ENCODE peak calls at places on chromosomes 2 and 18, in four cellular contexts. K, H, N and W are unnamed samples.
A peak's percentile ranks its signal among the peaks of the same experiment; 100 is the strongest.

GRCh38 chr2:54859997-54860701 is 136.7 kb downstream of the EML6 start:
- DNase-seq in H (no peak), K (no peak), N (no peak), W (no peak)

GRCh38 chr18:49476664-49477411 is 10.2 kb downstream of the C18orf32 start:
- DNase-seq in K (no peak), N (no peak), H (no peak), W (no peak)

GRCh38 chr2:166365803-166366420 is 9.8 kb downstream of the SCN9A start:
- DNase-seq in K (no peak), H (no peak), N (no peak), W (no peak)

GRCh38 chr2:227607969-227608368 is 6.7 kb downstream of the SCYGR3 start:
- DNase-seq in K (no peak), N (no peak), H (no peak), W (no peak)

GRCh38 chr2:172931256-172931894 is 144.3 kb upstream of the MAP3K20 start:
- DNase-seq in K (no peak), H (peak; percentile 54), N (no peak), W (no peak)

GRCh38 chr18:78727057-78727739 is 252.4 kb upstream of the SALL3 start:
- DNase-seq in N (no peak), H (no peak), K (no peak), W (peak; percentile 67)

GRCh38 chr2:174561283-174562275 is 36.0 kb downstream of the WIPF1 start:
- DNase-seq in N (peak; percentile 51), H (peak; percentile 44), K (peak; percentile 83), W (peak; percentile 45)

GRCh38 chr2:133324150-133324561 is 244.1 kb downstream of the NCKAP5 start:
- DNase-seq in K (no peak), N (no peak), H (no peak), W (no peak)

GRCh38 chr2:160156084-160156483 is 44.0 kb downstream of the ITGB6 start:
- DNase-seq in K (no peak), N (no peak), H (peak; percentile 11), W (no peak)

GRCh38 chr2:156112323-156112722 is 220.2 kb downstream of the NR4A2 start:
- DNase-seq in K (no peak), N (no peak), H (no peak), W (no peak)

GRCh38 chr2:66839551-66840320 is 404.8 kb downstream of the MEIS1 start:
- DNase-seq in N (no peak), K (no peak), H (no peak), W (no peak)

GRCh38 chr18:56709463-56709862 is 58.3 kb downstream of the WDR7 start:
- DNase-seq in H (no peak), N (no peak), K (no peak), W (no peak)

GRCh38 chr18:74196220-74197119 is 48.1 kb downstream of the TIMM21 start:
- DNase-seq in H (peak; percentile 67), K (no peak), N (no peak), W (no peak)

GRCh38 chr2:238271061-238271554 is 17.3 kb downstream of the PER2 start:
- DNase-seq in H (no peak), K (peak; percentile 42), N (no peak), W (no peak)

GRCh38 chr2:183951636-183952035 is 646.7 kb upstream of the ZNF804A start:
- DNase-seq in K (no peak), N (no peak), H (no peak), W (no peak)

GRCh38 chr2:46351388-46352141 is 54.4 kb downstream of the EPAS1 start:
- DNase-seq in N (no peak), K (no peak), H (no peak), W (no peak)

GRCh38 chr2:128277961-128278681 is 40.5 kb downstream of the HS6ST1 start:
- DNase-seq in N (peak; percentile 5), H (no peak), K (peak; percentile 16), W (peak; percentile 81)

GRCh38 chr2:64995041-64995440 is 5.8 kb downstream of the SLC1A4 start:
- DNase-seq in K (no peak), N (no peak), H (no peak), W (no peak)

GRCh38 chr2:5203356-5203755 is 488.8 kb upstream of the SOX11 start:
- DNase-seq in H (peak; percentile 15), K (no peak), N (no peak), W (no peak)

GRCh38 chr2:151049746-151050145 is 211.9 kb downstream of the RBM43 start:
- DNase-seq in K (no peak), N (no peak), H (no peak), W (no peak)

GRCh38 chr18:80168982-80169381 is 59.9 kb downstream of the ADNP2 start:
- DNase-seq in N (no peak), H (no peak), K (no peak), W (no peak)

GRCh38 chr2:191501390-191502168 is 176.4 kb upstream of the NABP1 start:
- DNase-seq in H (no peak), K (no peak), N (no peak), W (no peak)

GRCh38 chr2:134235771-134236170 is 18.1 kb upstream of the MGAT5 start:
- DNase-seq in N (no peak), K (no peak), H (no peak), W (no peak)

GRCh38 chr2:71629273-71629672 is 175.9 kb downstream of the DYSF start:
- DNase-seq in H (no peak), K (no peak), N (no peak), W (no peak)

GRCh38 chr2:74199871-74200305 is 1.5 kb downstream of the MTHFD2 start:
- DNase-seq in N (no peak), H (peak; percentile 22), K (no peak), W (no peak)

GRCh38 chr18:35005963-35006577 is 35.1 kb upstream of the MAPRE2 start:
- DNase-seq in K (no peak), H (peak; percentile 67), N (no peak), W (no peak)

GRCh38 chr18:13570216-13570615 is 156.1 kb downstream of the FAM210A start:
- DNase-seq in K (no peak), N (no peak), H (no peak), W (peak; percentile 76)

GRCh38 chr18:27746241-27746640 is 430.7 kb downstream of the CDH2 start:
- DNase-seq in N (no peak), H (no peak), K (no peak), W (no peak)

GRCh38 chr18:56030060-56030459 is 442.1 kb upstream of the TCF4 start:
- DNase-seq in H (no peak), N (no peak), K (no peak), W (no peak)

GRCh38 chr2:120313695-120314615 is 32.0 kb upstream of the INHBB start:
- DNase-seq in H (no peak), K (no peak), N (no peak), W (peak; percentile 85)
- H3K4me3 ChIP-seq in H (no peak overlapping the region), K (peak overlapping the region; percentile 60), N (peak overlapping the region; percentile 50), W (no peak overlapping the region)

GRCh38 chr2:675982-676646 is 1.1 kb downstream of the TMEM18 start:
- DNase-seq in H (peak; percentile 80), N (peak; percentile 29), K (peak; percentile 73), W (peak; percentile 79)
- TF ChIP-seq CTCF in H (peak; percentile 47), N (peak; percentile 22), K (peak; percentile 34), W (no peak)

GRCh38 chr2:217685255-217685605 is 317.6 kb downstream of the TNS1 start:
- DNase-seq in K (peak; percentile 63), H (no peak), N (peak; percentile 78), W (peak; percentile 93)
- H3K4me3 ChIP-seq in K (no peak overlapping the region), H (no peak overlapping the region), N (no peak overlapping the region), W (no peak overlapping the region)

DNA sequence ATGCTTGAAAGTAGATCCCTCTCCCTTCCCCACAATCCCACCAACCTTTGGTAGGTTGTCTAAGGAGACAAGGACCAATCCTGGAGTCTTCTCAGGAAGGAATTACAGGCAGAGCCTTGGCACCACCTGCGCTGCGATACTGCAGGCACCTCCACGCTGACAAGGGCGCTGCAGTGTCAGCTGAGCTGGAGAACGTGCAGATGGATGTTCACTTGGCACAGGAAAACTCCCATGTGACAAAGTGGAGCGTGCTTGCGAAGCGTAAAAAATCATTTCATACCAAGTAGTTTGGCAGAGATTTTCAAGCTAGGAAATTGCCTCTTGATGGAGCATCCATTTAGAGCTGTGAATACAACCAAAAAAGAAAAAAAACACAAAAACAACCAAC is 37.9 kb downstream of the ACOXL start:
- DNase-seq in N (peak; percentile 49), H (peak; percentile 28), K (no peak), W (peak; percentile 19)
- TF ChIP-seq CTCF in N (no peak), H (no peak), K (no peak), W (no peak)

GRCh38 chr2:144834954-144835633 is 315.2 kb upstream of the ZEB2 start:
- DNase-seq in N (peak; percentile 12), K (no peak), H (no peak), W (no peak)
- H3K4me3 ChIP-seq in N (no peak overlapping the region), K (no peak overlapping the region), H (no peak overlapping the region), W (no peak overlapping the region)

DNA sequence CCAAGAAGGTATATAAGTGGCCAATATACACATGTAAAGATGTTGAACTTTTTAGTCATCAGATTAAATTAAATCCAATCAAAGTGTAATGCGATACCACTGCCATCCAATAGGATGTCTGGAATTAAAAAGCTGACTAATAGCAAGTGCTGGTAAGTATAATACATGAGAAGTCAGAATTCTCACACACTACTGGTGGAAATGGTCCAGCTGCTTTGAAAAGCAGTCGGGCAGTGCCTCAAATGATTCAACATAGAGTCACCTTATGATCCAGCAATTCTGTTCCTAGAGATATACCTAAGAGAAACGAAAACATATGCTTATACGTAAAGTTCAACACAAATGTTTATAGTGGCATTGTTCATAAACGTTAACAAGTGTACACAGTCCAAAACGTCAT is 124.1 kb upstream of the MYT1L start:
- DNase-seq in K (no peak), N (no peak), H (no peak), W (no peak)
- TF ChIP-seq CTCF in K (no peak), N (no peak), H (no peak), W (no peak)

GRCh38 chr2:168663993-168664392 is 138.4 kb upstream of the NOSTRIN start:
- DNase-seq in K (no peak), H (peak; percentile 13), N (no peak), W (no peak)

GRCh38 chr2:168660859-168661258 is 141.6 kb upstream of the NOSTRIN start:
- DNase-seq in H (peak; percentile 58), K (no peak), N (no peak), W (no peak)

GRCh38 chr2:168658706-168659105 is 143.7 kb upstream of the NOSTRIN start:
- DNase-seq in H (no peak), K (no peak), N (no peak), W (no peak)

GRCh38 chr2:168662651-168663208 is 139.7 kb upstream of the NOSTRIN start:
- DNase-seq in K (no peak), H (peak; percentile 29), N (no peak), W (no peak)

GRCh38 chr2:168661404-168661869 is 141.0 kb upstream of the NOSTRIN start:
- DNase-seq in K (no peak), H (peak; percentile 72), N (no peak), W (no peak)
- H3K4me3 ChIP-seq in K (no peak overlapping the region), H (peak overlapping the region; percentile 9), N (no peak overlapping the region), W (no peak overlapping the region)